ENCODE peak calls at places on chromosomes 3 and 15, in four cellular contexts. One of them, this sample, is unnamed.

GRCh38 chr3:152524198-152525140 is 255.7 kb downstream of the MBNL1 start:
- DNase-seq in GM04503: peak
- DNase-seq in tibial artery: peak
- DNase-seq in type B pancreatic cell: no peak
- DNase-seq in this sample: no peak

GRCh38 chr3:127775398-127776109 is 46.8 kb downstream of the MGLL start:
- DNase-seq in tibial artery: peak
- DNase-seq in GM04503: no peak
- DNase-seq in type B pancreatic cell: no peak
- DNase-seq in this sample: no peak

GRCh38 chr3:107458871-107459270 is 63.9 kb upstream of the BBX start:
- DNase-seq in GM04503: no peak
- DNase-seq in tibial artery: no peak
- DNase-seq in type B pancreatic cell: no peak
- DNase-seq in this sample: no peak

GRCh38 chr3:16816048-16816780 is 68.5 kb upstream of the PLCL2 start:
- DNase-seq in tibial artery: no peak
- DNase-seq in type B pancreatic cell: no peak
- DNase-seq in GM04503: no peak
- DNase-seq in this sample: no peak

GRCh38 chr3:187247398-187247797 is 44.1 kb downstream of the MASP1 start:
- DNase-seq in tibial artery: no peak
- DNase-seq in GM04503: no peak
- DNase-seq in type B pancreatic cell: no peak
- DNase-seq in this sample: no peak

GRCh38 chr3:50194128-50194902 is 2.9 kb downstream of the GNAT1 start:
- DNase-seq in tibial artery: peak
- DNase-seq in type B pancreatic cell: no peak
- DNase-seq in GM04503: no peak
- DNase-seq in this sample: peak

GRCh38 chr15:77096131-77096530 is 25.2 kb upstream of the TSPAN3 start:
- DNase-seq in tibial artery: no peak
- DNase-seq in GM04503: no peak
- DNase-seq in type B pancreatic cell: no peak
- DNase-seq in this sample: no peak

GRCh38 chr3:52248816-52249547 is 3.4 kb downstream of the PPM1M start:
- DNase-seq in GM04503: no peak
- DNase-seq in tibial artery: no peak
- DNase-seq in type B pancreatic cell: no peak
- DNase-seq in this sample: no peak

GRCh38 chr15:67064607-67065530 is 533 bp upstream of the SMAD3 start:
- DNase-seq in tibial artery: peak
- DNase-seq in GM04503: no peak
- DNase-seq in type B pancreatic cell: peak
- DNase-seq in this sample: no peak

GRCh38 chr15:80706161-80706560 is 11.1 kb downstream of the ABHD17C start:
- DNase-seq in type B pancreatic cell: no peak
- DNase-seq in GM04503: no peak
- DNase-seq in tibial artery: no peak
- DNase-seq in this sample: no peak

GRCh38 chr3:12882336-12883310 is 41.3 kb upstream of the RPL32 start:
- DNase-seq in tibial artery: no peak
- DNase-seq in type B pancreatic cell: no peak
- DNase-seq in GM04503: no peak
- DNase-seq in this sample: no peak

GRCh38 chr15:89972085-89972484 is 29.0 kb upstream of the ZNF710 start:
- DNase-seq in tibial artery: no peak
- DNase-seq in type B pancreatic cell: no peak
- DNase-seq in GM04503: no peak
- DNase-seq in this sample: no peak

GRCh38 chr3:122245513-122246174 is 62.2 kb downstream of the CASR start:
- DNase-seq in type B pancreatic cell: no peak
- DNase-seq in GM04503: peak
- DNase-seq in tibial artery: no peak
- DNase-seq in this sample: no peak

GRCh38 chr3:12139111-12139511 is 19.6 kb downstream of the TIMP4 start:
- DNase-seq in GM04503: no peak
- DNase-seq in type B pancreatic cell: no peak
- DNase-seq in tibial artery: peak
- DNase-seq in this sample: no peak

GRCh38 chr15:80945605-80946004 is 44.0 kb downstream of the MESD start:
- DNase-seq in type B pancreatic cell: no peak
- DNase-seq in GM04503: no peak
- DNase-seq in tibial artery: no peak
- DNase-seq in this sample: no peak

GRCh38 chr3:102979202-102979601 is 544.4 kb downstream of the ZPLD1 start:
- DNase-seq in type B pancreatic cell: no peak
- DNase-seq in GM04503: no peak
- DNase-seq in tibial artery: no peak
- DNase-seq in this sample: no peak

GRCh38 chr3:161854232-161854771 is 357.7 kb downstream of the OTOL1 start:
- DNase-seq in GM04503: no peak
- DNase-seq in tibial artery: no peak
- DNase-seq in type B pancreatic cell: peak
- DNase-seq in this sample: no peak

GRCh38 chr3:4411236-4411635 is 55.8 kb downstream of the SUMF1 start:
- DNase-seq in type B pancreatic cell: no peak
- DNase-seq in tibial artery: no peak
- DNase-seq in GM04503: no peak
- DNase-seq in this sample: no peak

GRCh38 chr3:21919383-21919782 is 168.4 kb upstream of the ZNF385D start:
- DNase-seq in tibial artery: no peak
- DNase-seq in type B pancreatic cell: no peak
- DNase-seq in GM04503: no peak
- DNase-seq in this sample: no peak

GRCh38 chr15:58830556-58830955 is 59.5 kb downstream of the MINDY2 start:
- DNase-seq in tibial artery: no peak
- DNase-seq in type B pancreatic cell: no peak
- DNase-seq in GM04503: no peak
- DNase-seq in this sample: no peak

GRCh38 chr15:68434021-68434420 is 2.1 kb upstream of the ITGA11 start:
- DNase-seq in GM04503: no peak
- DNase-seq in type B pancreatic cell: peak
- DNase-seq in tibial artery: no peak
- DNase-seq in this sample: no peak

GRCh38 chr15:35932541-35932940 is 386.6 kb upstream of the DPH6 start:
- DNase-seq in type B pancreatic cell: no peak
- DNase-seq in GM04503: no peak
- DNase-seq in tibial artery: no peak
- DNase-seq in this sample: no peak

GRCh38 chr3:178810173-178810572 is 261.4 kb downstream of the ZMAT3 start:
- DNase-seq in GM04503: no peak
- DNase-seq in type B pancreatic cell: no peak
- DNase-seq in tibial artery: no peak
- DNase-seq in this sample: no peak